ENCODE peak calls at places on chromosomes 7 and 10, in four cellular contexts. P, X, N and T are unnamed samples.

GRCh38 chr10:132685121-132685891 is 100.6 kb downstream of the NKX6-2 start:
- DNase-seq in X (peak; percentile 72), N (no peak), P (no peak), T (no peak)

GRCh38 chr7:69652947-69653701 is 54.8 kb downstream of the AUTS2 start:
- DNase-seq in N (no peak), P (no peak), X (no peak), T (no peak)

GRCh38 chr10:132710746-132711617 is 75.0 kb downstream of the NKX6-2 start:
- DNase-seq in X (peak; percentile 54), P (no peak), N (no peak), T (no peak)

GRCh38 chr10:126349096-126349495 is 39.2 kb downstream of the ADAM12 start:
- DNase-seq in X (no peak), P (no peak), N (no peak), T (no peak)

GRCh38 chr7:41459623-41460256 is 243.2 kb downstream of the INHBA start:
- DNase-seq in N (no peak), P (no peak), X (no peak), T (no peak)

GRCh38 chr10:91287276-91287675 is 66.8 kb downstream of the PCGF5 start:
- DNase-seq in P (no peak), N (no peak), X (no peak), T (no peak)

GRCh38 chr10:101780818-101781654 is 2.2 kb downstream of the NPM3 start:
- DNase-seq in X (peak; percentile 73), N (no peak), P (peak; percentile 30), T (peak; percentile 84)

GRCh38 chr7:1859266-1860035 is 189.4 kb downstream of the ELFN1 start:
- DNase-seq in P (no peak), N (no peak), X (no peak), T (no peak)

GRCh38 chr7:107660381-107661080 is at the start of gene SLC26A4:
- DNase-seq in N (no peak), P (no peak), X (no peak), T (no peak)

GRCh38 chr7:98354511-98355249 is 46.2 kb downstream of the BAIAP2L1 start:
- DNase-seq in P (no peak), N (peak; percentile 66), X (no peak), T (no peak)

GRCh38 chr7:149880871-149881301 is 7.1 kb downstream of the ATP6V0E2 start:
- DNase-seq in X (peak; percentile 76), P (no peak), N (no peak), T (no peak)

GRCh38 chr10:31368724-31369123 is 49.7 kb downstream of the ZEB1 start:
- DNase-seq in X (no peak), P (no peak), N (no peak), T (no peak)

GRCh38 chr7:3915337-3915865 is 614.3 kb downstream of the SDK1 start:
- DNase-seq in X (no peak), P (no peak), N (no peak), T (no peak)

GRCh38 chr7:112059675-112060074 is 146.5 kb downstream of the DOCK4 start:
- DNase-seq in P (no peak), N (no peak), X (no peak), T (no peak)

GRCh38 chr10:35428521-35428920 is 92.2 kb downstream of the CCNY start:
- DNase-seq in P (no peak), X (no peak), N (no peak), T (no peak)
- TF ChIP-seq CTCF in P (no peak), X (no peak), N (no peak), T (no peak)

GRCh38 chr10:30345611-30346010 is 3.5 kb downstream of the MTPAP start:
- DNase-seq in N (no peak), P (no peak), X (no peak), T (no peak)

GRCh38 chr10:30346615-30347014 is 2.5 kb downstream of the MTPAP start:
- DNase-seq in P (no peak), X (no peak), N (no peak), T (no peak)

GRCh38 chr10:30346135-30346534 is 2.9 kb downstream of the MTPAP start:
- DNase-seq in N (no peak), P (no peak), X (no peak), T (no peak)

GRCh38 chr10:30348378-30348776 is 701 bp downstream of the MTPAP start:
- DNase-seq in N (no peak), P (no peak), X (no peak), T (no peak)

GRCh38 chr10:30343962-30344361 is 5.1 kb downstream of the MTPAP start:
- DNase-seq in N (no peak), X (no peak), P (no peak), T (no peak)
- TF ChIP-seq CTCF in N (no peak), X (no peak), P (no peak), T (no peak)

GRCh38 chr7:114214454-114214853 is 200.2 kb upstream of the FOXP2 start:
- DNase-seq in P (no peak), N (no peak), X (no peak), T (no peak)

GRCh38 chr7:114218283-114218682 is 196.3 kb upstream of the FOXP2 start:
- DNase-seq in X (no peak), P (no peak), N (no peak), T (no peak)

GRCh38 chr7:114212753-114213439 is 201.7 kb upstream of the FOXP2 start:
- DNase-seq in P (no peak), N (no peak), X (no peak), T (no peak)

GRCh38 chr7:114217026-114217425 is 197.6 kb upstream of the FOXP2 start:
- DNase-seq in X (no peak), N (no peak), P (no peak), T (no peak)
- TF ChIP-seq CTCF in X (no peak), N (peak; percentile 13), P (no peak), T (no peak)

DNA sequence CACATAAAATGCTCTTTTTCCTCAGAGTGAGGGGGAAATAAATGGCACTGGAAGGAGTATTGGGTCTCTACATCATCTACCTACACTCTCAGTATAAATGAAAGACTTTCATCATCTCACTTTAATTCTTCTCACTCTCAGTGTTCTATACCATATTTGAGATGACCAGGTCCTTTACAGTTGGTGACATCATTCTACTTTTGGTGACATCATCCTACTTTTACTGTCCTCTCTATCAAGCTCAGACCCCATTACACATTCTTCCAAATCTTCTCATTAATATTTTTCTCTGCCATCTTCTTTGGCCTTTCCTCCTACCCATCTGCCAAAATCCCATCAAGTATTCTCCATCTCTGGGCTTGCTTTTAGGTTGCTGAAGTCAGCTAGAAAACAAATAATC is 74.5 kb upstream of the TMEM106B start:
- DNase-seq in N (no peak), P (no peak), X (no peak), T (no peak)
- TF ChIP-seq CTCF in N (no peak), P (no peak), X (no peak), T (no peak)

GRCh38 chr10:22825841-22826240 is 102.0 kb upstream of the ARMC3 start:
- DNase-seq in X (no peak), P (no peak), N (no peak), T (no peak)
- TF ChIP-seq CTCF in X (no peak), P (no peak), N (no peak), T (no peak)

DNA sequence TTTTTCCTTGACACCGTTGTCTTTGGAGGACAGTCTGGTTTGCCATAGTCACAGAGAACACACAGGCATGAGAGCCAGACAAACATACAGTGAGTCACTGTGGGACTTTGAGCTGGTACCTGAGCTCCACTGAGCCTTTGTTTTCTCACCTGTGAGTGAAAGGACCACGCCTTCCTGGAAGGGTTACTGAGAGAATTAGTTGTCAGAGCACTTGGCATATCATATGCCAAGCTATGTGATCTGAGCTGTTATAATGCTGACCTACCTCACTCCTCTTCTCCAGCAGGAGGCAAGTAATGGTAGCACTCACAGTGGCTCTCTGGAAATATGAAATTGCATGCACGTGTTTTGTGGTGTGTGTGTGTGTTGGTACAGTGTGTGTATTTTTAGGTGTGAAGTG is 59.7 kb downstream of the CXCL12 start:
- DNase-seq in N (no peak), X (no peak), P (no peak), T (no peak)
- TF ChIP-seq CTCF in N (no peak), X (no peak), P (no peak), T (no peak)

GRCh38 chr10:113291413-113291812 is 261.4 kb upstream of the HABP2 start:
- DNase-seq in X (no peak), N (no peak), P (no peak), T (no peak)

GRCh38 chr10:113287592-113287991 is 265.3 kb upstream of the HABP2 start:
- DNase-seq in X (no peak), P (no peak), N (no peak), T (no peak)

GRCh38 chr10:113292743-113293142 is 260.1 kb upstream of the HABP2 start:
- DNase-seq in N (no peak), P (no peak), X (no peak), T (no peak)

GRCh38 chr10:113292086-113292485 is 260.8 kb upstream of the HABP2 start:
- DNase-seq in N (no peak), P (no peak), X (no peak), T (no peak)

DNA sequence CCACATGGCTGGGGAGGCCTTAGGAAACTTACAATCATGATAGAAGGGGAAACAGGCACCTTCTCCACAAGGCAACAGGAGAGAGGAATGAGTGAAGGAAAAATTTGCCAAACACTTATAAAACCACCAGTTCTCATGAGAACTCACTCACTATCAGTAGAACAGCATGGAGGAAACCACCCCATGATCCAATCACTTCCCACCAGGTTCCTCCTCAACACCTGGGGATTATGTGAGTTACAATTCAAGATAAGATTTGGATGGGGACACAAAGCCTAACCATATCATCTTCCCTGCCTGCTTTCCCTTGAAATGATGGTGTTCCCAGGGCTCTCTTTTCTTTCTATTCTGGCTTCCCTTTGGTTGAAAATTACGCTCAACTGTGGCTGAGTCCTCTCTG is 262.7 kb upstream of the HABP2 start:
- DNase-seq in X (no peak), P (no peak), N (no peak), T (no peak)
- TF ChIP-seq CTCF in X (no peak), P (no peak), N (no peak), T (no peak)

GRCh38 chr10:69360485-69361302 is 56.0 kb downstream of the TACR2 start:
- DNase-seq in X (peak; percentile 93), N (peak; percentile 42), P (peak; percentile 72), T (no peak)

GRCh38 chr10:69361303-69361614 is 55.5 kb downstream of the TACR2 start:
- DNase-seq in P (no peak), X (no peak), N (no peak), T (no peak)

GRCh38 chr10:69356187-69356586 is 60.5 kb downstream of the TACR2 start:
- DNase-seq in X (no peak), P (no peak), N (no peak), T (no peak)

GRCh38 chr10:69359089-69360025 is 57.4 kb downstream of the TACR2 start:
- DNase-seq in P (no peak), X (no peak), N (no peak), T (no peak)

DNA sequence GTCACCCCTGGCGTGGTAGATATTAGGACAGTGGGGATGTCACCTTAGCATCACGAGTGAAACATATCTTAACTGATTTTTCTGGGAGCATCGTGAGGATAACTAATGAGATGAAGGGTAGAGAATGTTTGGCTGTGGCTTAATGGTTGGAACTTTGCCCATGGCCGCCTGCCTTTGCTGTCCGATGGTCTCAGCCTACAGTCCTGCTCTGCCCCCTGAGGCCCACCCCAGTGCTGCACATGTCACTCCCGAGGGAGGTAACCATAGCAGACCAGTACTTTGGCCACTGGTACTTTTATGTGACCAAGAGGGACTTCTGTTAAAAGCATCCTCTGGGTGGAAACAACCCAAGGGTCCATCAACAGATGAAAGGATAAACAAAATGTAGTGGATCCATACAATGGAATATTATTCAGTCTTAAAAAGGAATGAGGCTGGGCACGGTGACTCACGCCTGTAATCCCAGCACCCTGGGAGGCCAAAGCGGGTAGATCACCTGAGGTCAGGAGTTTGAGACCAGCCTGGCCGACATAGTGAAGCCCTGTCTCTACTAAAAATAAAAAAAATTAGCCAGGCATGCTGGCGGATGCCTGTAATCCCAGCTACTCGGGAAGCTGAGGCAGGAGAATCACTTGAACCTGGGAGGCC is 58.4 kb downstream of the TACR2 start:
- DNase-seq in X (no peak), N (no peak), P (no peak), T (no peak)
- TF ChIP-seq CTCF in X (no peak), N (no peak), P (no peak), T (no peak)